ENCODE peak calls at places on chromosomes 16 and 17, in nine cellular contexts. N, M, S, B, Z, F, G, I and O are unnamed samples.

GRCh38 chr17:34156741-34157589 is 98.1 kb upstream of the CCL2 start:
- DNase-seq in B (peak), Z (no peak), F (no peak), M (no peak), I (no peak), S (no peak), G (no peak), N (no peak), O (no peak)

GRCh38 chr16:54630284-54630967 is 300.2 kb upstream of the IRX5 start:
- DNase-seq in N (no peak), G (no peak), Z (no peak), M (no peak), S (no peak), B (peak), I (no peak), F (no peak), O (no peak)

GRCh38 chr16:14024300-14024699 is 46.8 kb upstream of the MRTFB start:
- DNase-seq in M (no peak), G (no peak), S (no peak), N (no peak), I (no peak), B (peak), F (no peak), Z (no peak), O (no peak)

GRCh38 chr16:22684282-22685161 is 129.4 kb upstream of the HS3ST2 start:
- DNase-seq in B (peak), N (no peak), F (no peak), G (peak), I (no peak), S (no peak), Z (no peak), M (no peak), O (no peak)

GRCh38 chr16:82011199-82011641 is at the start of gene SDR42E1:
- DNase-seq in N (no peak), F (peak), B (no peak), I (no peak), Z (peak), G (no peak), S (peak), M (no peak), O (no peak)

GRCh38 chr16:74724820-74725549 is 24.3 kb upstream of the MLKL start:
- DNase-seq in Z (no peak), M (no peak), S (no peak), B (peak), G (peak), N (peak), F (no peak), I (no peak), O (no peak)

GRCh38 chr17:64461788-64462187 is 12.9 kb downstream of the MILR1 start:
- DNase-seq in I (no peak), M (no peak), N (no peak), F (no peak), G (no peak), B (no peak), S (no peak), Z (no peak), O (no peak)

GRCh38 chr16:50403491-50403890 is 34.7 kb upstream of the BRD7 start:
- DNase-seq in B (no peak), F (no peak), Z (no peak), G (no peak), N (no peak), S (no peak), I (no peak), M (no peak), O (no peak)

GRCh38 chr17:77963441-77963840 is 4.9 kb downstream of the TNRC6C start:
- DNase-seq in I (no peak), F (no peak), G (peak), Z (no peak), M (peak), S (no peak), N (peak), B (peak), O (peak)